ENCODE peak calls at places on chromosomes 12 and 14, in nine cellular contexts. Q, Z, F, G, I, X, O, K and C are unnamed samples.

GRCh38 chr12:40325349-40325960 is 100.7 kb downstream of the LRRK2 start:
- DNase-seq in Z (peak; percentile 14), I (no peak), F (peak; percentile 51), X (no peak), G (no peak), Q (peak; percentile 2), O (peak; percentile 46), K (peak; percentile 58), C (no peak)

GRCh38 chr12:6700646-6701051 is at the start of gene PIANP:
- DNase-seq in Q (peak; percentile 24), O (no peak), Z (no peak), F (peak; percentile 38), X (peak; percentile 56), I (no peak), K (no peak), G (peak; percentile 38), C (peak; percentile 84)

GRCh38 chr12:33825986-33826602 is 196.2 kb upstream of the ALG10 start:
- DNase-seq in G (no peak), O (no peak), Q (no peak), I (no peak), X (no peak), K (no peak), F (no peak), Z (no peak), C (no peak)

GRCh38 chr12:109134186-109134917 is 18.0 kb downstream of the ACACB start:
- DNase-seq in I (no peak), O (no peak), Q (peak; percentile 87), X (no peak), Z (peak; percentile 64), F (peak; percentile 48), G (peak; percentile 58), K (peak; percentile 63), C (peak; percentile 32)

GRCh38 chr14:76305474-76305826 is 70.5 kb upstream of the ESRRB start:
- DNase-seq in G (no peak), K (no peak), F (no peak), I (no peak), Z (no peak), O (no peak), X (no peak), Q (no peak), C (no peak)

GRCh38 chr12:120408771-120409170 is 29.1 kb upstream of the COX6A1 start:
- DNase-seq in G (no peak), Z (no peak), F (no peak), I (no peak), X (no peak), K (no peak), O (no peak), Q (no peak), C (no peak)

GRCh38 chr12:19404232-19404880 is 34.9 kb upstream of the AEBP2 start:
- DNase-seq in Z (no peak), F (no peak), I (no peak), X (no peak), O (no peak), Q (no peak), G (no peak), K (no peak), C (no peak)

GRCh38 chr14:74763803-74764531 is 851 bp downstream of the YLPM1 start:
- DNase-seq in K (peak; percentile 59), G (no peak), F (peak; percentile 38), I (peak; percentile 30), X (peak; percentile 0), Z (peak; percentile 13), Q (peak; percentile 17), O (peak; percentile 34), C (peak; percentile 6)

GRCh38 chr12:106663385-106663784 is 80.6 kb downstream of the RFX4 start:
- DNase-seq in K (no peak), Z (no peak), Q (no peak), G (no peak), X (no peak), O (no peak), F (no peak), I (no peak), C (no peak)

GRCh38 chr14:103110681-103111296 is 12.5 kb upstream of the TNFAIP2 start:
- DNase-seq in Q (peak; percentile 52), X (no peak), O (no peak), G (no peak), F (no peak), I (no peak), Z (peak; percentile 42), K (no peak), C (no peak)

GRCh38 chr12:20374775-20375174 is 6.4 kb downstream of the PDE3A start:
- DNase-seq in F (no peak), G (no peak), Z (no peak), Q (no peak), I (no peak), O (no peak), X (no peak), K (no peak), C (no peak)

GRCh38 chr12:22443379-22444316 is 100.7 kb downstream of the C2CD5 start:
- DNase-seq in Q (peak; percentile 86), K (peak; percentile 75), I (peak; percentile 62), Z (peak; percentile 85), F (peak; percentile 43), X (peak; percentile 39), O (peak; percentile 62), G (no peak), C (peak; percentile 60)

GRCh38 chr14:65128096-65128495 is 25.8 kb upstream of the MAX start:
- DNase-seq in Z (no peak), G (no peak), I (no peak), F (no peak), X (no peak), O (no peak), K (no peak), Q (no peak), C (no peak)

GRCh38 chr14:99578541-99579044 is 25.4 kb downstream of the CCDC85C start:
- DNase-seq in O (no peak), G (peak; percentile 55), K (peak; percentile 41), Z (peak; percentile 40), I (no peak), F (no peak), Q (peak; percentile 28), X (no peak), C (no peak)

GRCh38 chr12:57770734-57771133 is 1.2 kb downstream of the METTL1 start:
- DNase-seq in Q (no peak), O (no peak), K (no peak), G (no peak), Z (no peak), I (no peak), F (no peak), X (no peak), C (no peak)

GRCh38 chr12:57771873-57772428 is at the start of gene METTL1:
- DNase-seq in X (peak; percentile 84), F (peak; percentile 97), O (peak; percentile 96), G (peak; percentile 93), Z (peak; percentile 96), K (peak; percentile 96), I (peak; percentile 97), Q (peak; percentile 96), C (peak; percentile 90)

GRCh38 chr12:57771271-57771872 is 533 bp downstream of the METTL1 start:
- DNase-seq in G (peak; percentile 86), K (peak; percentile 90), Q (peak; percentile 90), O (peak; percentile 87), X (peak; percentile 74), I (peak; percentile 91), F (peak; percentile 96), Z (peak; percentile 91), C (peak; percentile 88)

GRCh38 chr12:57775044-57775443 is 2.6 kb downstream of the EEF1AKMT3 start:
- DNase-seq in I (no peak), G (no peak), Z (no peak), Q (no peak), F (no peak), X (no peak), K (no peak), O (no peak), C (no peak)

DNA sequence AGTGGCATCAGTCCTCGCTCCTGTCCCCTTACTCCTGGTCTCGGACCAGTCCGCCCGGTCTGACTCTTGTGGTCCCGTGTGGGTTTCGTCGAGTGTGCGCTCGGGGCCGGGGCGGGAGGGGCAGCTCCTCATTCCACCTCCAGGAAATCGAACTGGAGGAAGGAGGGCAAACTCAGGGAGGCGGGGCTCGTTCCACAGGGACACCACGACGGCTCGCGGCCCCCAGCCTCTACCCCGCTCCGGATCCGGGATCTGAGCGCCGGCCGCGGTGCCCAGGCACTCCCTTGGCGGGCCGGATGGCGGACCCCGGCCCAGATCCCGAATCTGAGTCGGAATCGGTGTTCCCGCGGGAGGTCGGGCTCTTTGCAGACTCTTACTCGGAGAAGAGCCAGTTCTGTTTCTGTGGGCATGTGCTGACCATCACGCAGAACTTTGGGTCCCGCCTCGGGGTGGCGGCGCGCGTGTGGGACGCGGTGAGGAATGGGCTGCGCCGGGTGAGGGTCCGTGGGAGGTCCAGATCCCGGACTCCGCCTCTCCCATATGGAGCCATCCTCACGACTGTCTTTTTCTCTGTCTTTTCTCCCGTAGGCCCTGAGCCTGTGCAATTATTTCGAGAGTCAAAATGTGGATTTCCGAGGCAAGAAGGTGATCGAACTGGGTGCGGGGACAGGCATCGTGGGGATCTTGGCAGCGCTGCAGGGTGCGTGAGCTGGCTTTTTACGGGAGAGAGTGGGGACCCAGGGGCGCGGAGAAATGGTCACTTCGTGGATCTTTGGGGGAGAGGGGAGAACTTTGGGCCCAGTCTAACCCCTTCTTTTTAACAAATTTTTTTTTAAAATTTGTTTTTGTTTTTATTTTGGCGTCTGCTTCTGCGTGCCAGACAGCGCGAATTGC is at the start of gene EEF1AKMT3:
- DNase-seq in X (no peak), Q (peak; percentile 53), Z (peak; percentile 32), O (peak; percentile 57), G (peak; percentile 75), F (peak; percentile 60), I (peak; percentile 81), K (peak; percentile 60), C (peak; percentile 69)
- TF ChIP-seq CTCF in X (no peak), Q (no peak), Z (no peak), O (no peak), G (peak; percentile 12), F (no peak), I (no peak), K (no peak), C (no peak)

DNA sequence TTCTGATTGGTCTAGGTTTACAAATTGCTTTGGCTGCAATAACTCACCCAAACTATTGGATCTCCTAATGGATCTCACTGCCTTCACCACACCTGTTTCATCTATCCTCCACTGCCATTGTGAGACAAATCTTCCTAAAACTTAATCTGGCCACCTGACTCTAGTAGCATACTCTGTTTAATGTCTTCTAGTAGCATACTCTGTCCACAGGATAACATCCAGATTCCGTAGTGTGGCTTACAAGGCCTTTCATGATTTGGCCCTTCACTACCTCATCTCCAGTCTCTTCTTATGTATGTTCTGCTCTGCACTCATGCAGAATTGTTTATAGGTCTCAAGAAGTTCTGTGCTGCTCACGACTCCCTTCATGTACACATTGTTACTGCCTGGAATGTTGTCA is 10.0 kb downstream of the HSD17B6 start:
- DNase-seq in O (no peak), F (no peak), X (no peak), I (no peak), G (no peak), K (no peak), Q (no peak), Z (no peak), C (no peak)
- TF ChIP-seq CTCF in O (no peak), F (no peak), X (no peak), I (no peak), G (no peak), K (no peak), Q (no peak), Z (no peak), C (no peak)

GRCh38 chr14:106790189-106791036 is 1264.0 kb downstream of the TMEM121 start:
- DNase-seq in O (peak; percentile 77), K (peak; percentile 36), I (peak; percentile 90), F (peak; percentile 26), G (peak; percentile 44), Z (no peak), Q (no peak), X (peak; percentile 67), C (peak; percentile 19)
- TF ChIP-seq CTCF in O (peak; percentile 83), K (peak; percentile 54), I (peak; percentile 92), F (peak; percentile 83), G (peak; percentile 60), Z (peak; percentile 28), Q (peak; percentile 61), X (peak; percentile 90), C (no peak)

GRCh38 chr14:53016491-53016890 is 65.6 kb upstream of the FERMT2 start:
- DNase-seq in F (no peak), O (no peak), I (no peak), Z (peak; percentile 52), G (no peak), K (no peak), X (no peak), Q (no peak), C (no peak)
- TF ChIP-seq CTCF in F (no peak), O (no peak), I (no peak), Z (no peak), G (no peak), K (no peak), X (no peak), Q (no peak), C (no peak)